ENCODE peak calls at places on chromosome 18, in four cellular contexts. One of them, this sample, is unnamed. For H3K27me3, the result is how much of the 10 kb centered on the place peaks cover.

GRCh38 chr18:55494899-55495298 is 93.1 kb downstream of the TCF4 start:
- DNase-seq in small intestine: no peak
- DNase-seq in right atrium auricular region: no peak
- DNase-seq in dorsolateral prefrontal cortex: no peak
- DNase-seq in this sample: no peak

GRCh38 chr18:36309436-36310391 is 12.2 kb downstream of the FHOD3 start:
- DNase-seq in small intestine: no peak
- DNase-seq in dorsolateral prefrontal cortex: no peak
- DNase-seq in right atrium auricular region: peak
- DNase-seq in this sample: peak

GRCh38 chr18:36295880-36296301 is 1.6 kb upstream of the FHOD3 start:
- DNase-seq in dorsolateral prefrontal cortex: no peak
- DNase-seq in right atrium auricular region: no peak
- DNase-seq in small intestine: no peak
- DNase-seq in this sample: no peak

GRCh38 chr18:54702687-54703086 is 111.6 kb downstream of the DYNAP start:
- DNase-seq in dorsolateral prefrontal cortex: no peak
- DNase-seq in right atrium auricular region: no peak
- DNase-seq in small intestine: no peak
- DNase-seq in this sample: no peak

GRCh38 chr18:54229660-54230059 is 5.2 kb upstream of the MBD2 start:
- DNase-seq in small intestine: no peak
- DNase-seq in dorsolateral prefrontal cortex: no peak
- DNase-seq in right atrium auricular region: no peak
- DNase-seq in this sample: no peak

GRCh38 chr18:74831571-74832250 is 234.0 kb downstream of the ZNF407 start:
- DNase-seq in small intestine: no peak
- DNase-seq in right atrium auricular region: no peak
- DNase-seq in dorsolateral prefrontal cortex: no peak
- DNase-seq in this sample: peak

GRCh38 chr18:33673689-33674088 is 95.7 kb downstream of the ASXL3 start:
- DNase-seq in small intestine: no peak
- DNase-seq in right atrium auricular region: no peak
- DNase-seq in dorsolateral prefrontal cortex: no peak
- DNase-seq in this sample: peak

GRCh38 chr18:741931-742512 is 29.6 kb upstream of the ENOSF1 start:
- DNase-seq in right atrium auricular region: no peak
- DNase-seq in small intestine: peak
- DNase-seq in dorsolateral prefrontal cortex: no peak
- DNase-seq in this sample: peak

GRCh38 chr18:68316636-68317035 is 398.3 kb downstream of the TMX3 start:
- DNase-seq in right atrium auricular region: no peak
- DNase-seq in dorsolateral prefrontal cortex: no peak
- DNase-seq in small intestine: no peak
- DNase-seq in this sample: peak

GRCh38 chr18:26863122-26863879 is 2.2 kb downstream of the AQP4 start:
- DNase-seq in dorsolateral prefrontal cortex: peak
- DNase-seq in small intestine: peak
- DNase-seq in right atrium auricular region: peak
- DNase-seq in this sample: no peak

GRCh38 chr18:74902170-74902465 is 304.4 kb downstream of the ZNF407 start:
- DNase-seq in right atrium auricular region: no peak
- DNase-seq in small intestine: no peak
- DNase-seq in dorsolateral prefrontal cortex: no peak
- DNase-seq in this sample: no peak

GRCh38 chr18:4125246-4125938 is 329.7 kb downstream of the DLGAP1 start:
- DNase-seq in dorsolateral prefrontal cortex: no peak
- DNase-seq in right atrium auricular region: no peak
- DNase-seq in small intestine: no peak
- DNase-seq in this sample: peak

GRCh38 chr18:8262221-8262620 is 347.0 kb upstream of the RAB12 start:
- DNase-seq in small intestine: no peak
- DNase-seq in right atrium auricular region: no peak
- DNase-seq in dorsolateral prefrontal cortex: no peak
- DNase-seq in this sample: no peak

DNA sequence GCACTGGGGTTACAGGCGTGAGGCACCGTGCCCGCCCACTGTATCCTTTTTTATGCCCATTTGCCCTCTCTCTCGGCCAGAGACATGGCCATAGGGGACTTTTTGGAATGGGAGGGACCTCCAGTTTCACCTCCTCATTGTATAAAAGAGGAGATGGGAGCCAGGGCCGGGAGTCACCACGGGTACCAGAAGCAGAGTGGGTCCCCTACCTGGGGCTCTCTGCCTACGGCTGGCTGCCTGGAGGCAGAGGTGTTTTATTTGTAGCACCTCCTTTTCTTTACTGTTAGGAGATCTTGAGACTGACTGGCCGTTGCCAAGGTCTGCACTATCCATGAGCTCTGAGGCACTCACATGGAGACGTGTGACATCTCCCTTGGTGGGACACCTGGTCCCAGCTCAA is 162.8 kb downstream of the LDLRAD4 start:
- DNase-seq in right atrium auricular region: peak
- DNase-seq in small intestine: no peak
- DNase-seq in dorsolateral prefrontal cortex: no peak
- DNase-seq in this sample: no peak
- H3K27ac ChIP-seq in right atrium auricular region: peak
- H3K27ac ChIP-seq in small intestine: peak
- H3K27ac ChIP-seq in dorsolateral prefrontal cortex: peak
- H3K27ac ChIP-seq in this sample: no peak

DNA sequence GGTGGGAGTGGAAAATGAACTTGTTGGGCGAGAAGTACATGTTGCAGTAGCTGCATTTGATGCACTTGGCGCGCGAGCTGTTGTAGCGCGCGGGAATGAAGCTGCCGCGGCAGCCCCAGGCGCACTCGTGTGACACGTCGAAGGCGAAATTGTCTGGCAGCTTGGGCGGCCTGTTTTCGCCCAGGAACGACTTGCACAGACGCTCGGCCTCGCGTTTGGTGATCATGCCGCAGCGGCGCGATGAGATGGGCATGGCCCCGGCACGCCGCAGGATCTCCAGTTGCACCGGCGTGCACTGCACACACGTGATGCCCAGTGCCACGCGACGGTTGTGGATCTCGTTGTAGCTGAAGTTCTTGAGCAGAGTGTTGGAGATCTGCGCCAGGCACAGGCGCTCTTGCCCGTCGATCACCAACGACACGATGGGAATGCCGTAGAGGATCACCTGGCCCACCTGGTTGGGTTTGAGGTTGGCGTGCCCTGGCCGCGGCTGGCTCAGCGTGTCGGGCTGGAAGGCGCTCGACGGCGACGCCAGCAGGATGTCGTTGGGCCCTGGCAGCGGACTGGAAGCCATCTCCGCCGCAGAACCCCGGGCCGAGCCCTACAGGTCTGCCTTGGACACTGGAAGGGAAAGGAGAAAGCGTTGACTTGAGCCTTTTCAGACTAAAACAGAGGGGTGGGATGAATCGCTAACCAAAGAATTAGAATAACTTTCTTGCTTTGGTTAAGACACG is 2.7 kb downstream of the SKOR2 start:
- DNase-seq in dorsolateral prefrontal cortex: no peak
- DNase-seq in small intestine: no peak
- DNase-seq in right atrium auricular region: no peak
- DNase-seq in this sample: no peak
- H3K27me3 ChIP-seq in dorsolateral prefrontal cortex: half or more
- H3K27me3 ChIP-seq in small intestine: under half
- H3K27me3 ChIP-seq in right atrium auricular region: half or more
- H3K27me3 ChIP-seq in this sample: under half

DNA sequence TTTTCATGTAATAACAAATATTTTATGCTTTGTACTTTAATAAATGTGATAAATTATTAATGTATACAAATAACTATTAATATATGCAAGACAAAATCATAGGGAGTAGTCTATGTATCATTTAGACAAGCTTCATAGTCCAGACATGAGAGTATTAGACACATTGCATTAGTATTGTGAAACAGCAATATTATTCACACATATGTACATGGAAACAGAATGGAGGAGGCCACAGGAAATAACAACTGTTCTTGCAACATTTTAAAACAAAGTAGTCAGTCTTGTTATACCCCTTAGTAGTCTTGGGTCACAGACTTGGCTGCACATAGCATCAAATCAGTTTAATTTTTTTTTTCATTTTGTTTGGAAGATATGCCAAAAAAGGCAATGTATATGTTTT is 15.8 kb downstream of the DSC1 start:
- DNase-seq in right atrium auricular region: no peak
- DNase-seq in small intestine: no peak
- DNase-seq in dorsolateral prefrontal cortex: no peak
- DNase-seq in this sample: no peak
- H3K27ac ChIP-seq in right atrium auricular region: no peak
- H3K27ac ChIP-seq in small intestine: no peak
- H3K27ac ChIP-seq in dorsolateral prefrontal cortex: no peak
- H3K27ac ChIP-seq in this sample: no peak

DNA sequence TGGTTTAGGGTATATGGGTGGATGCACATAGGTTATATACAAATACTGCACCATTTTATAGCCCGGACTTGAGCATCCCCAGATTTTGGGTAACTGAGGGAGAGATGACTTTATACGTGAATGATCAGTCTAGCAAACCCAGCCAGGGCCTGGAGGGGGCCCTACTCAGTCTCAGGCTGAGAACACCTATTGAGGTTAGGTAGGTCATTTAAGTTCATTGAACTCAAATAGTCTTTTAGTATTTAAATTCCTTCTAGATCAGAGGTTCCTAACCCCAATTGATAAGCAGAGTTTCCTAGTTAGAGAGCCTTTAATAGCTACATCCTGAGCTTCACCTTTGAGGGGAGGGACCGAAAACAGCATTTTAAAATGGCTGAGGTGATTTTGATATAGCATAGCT is 487.0 kb downstream of the DCC start:
- DNase-seq in small intestine: no peak
- DNase-seq in dorsolateral prefrontal cortex: no peak
- DNase-seq in right atrium auricular region: no peak
- DNase-seq in this sample: no peak
- H3K27me3 ChIP-seq in small intestine: under half
- H3K27me3 ChIP-seq in dorsolateral prefrontal cortex: under half
- H3K27me3 ChIP-seq in right atrium auricular region: under half
- H3K27me3 ChIP-seq in this sample: under half

DNA sequence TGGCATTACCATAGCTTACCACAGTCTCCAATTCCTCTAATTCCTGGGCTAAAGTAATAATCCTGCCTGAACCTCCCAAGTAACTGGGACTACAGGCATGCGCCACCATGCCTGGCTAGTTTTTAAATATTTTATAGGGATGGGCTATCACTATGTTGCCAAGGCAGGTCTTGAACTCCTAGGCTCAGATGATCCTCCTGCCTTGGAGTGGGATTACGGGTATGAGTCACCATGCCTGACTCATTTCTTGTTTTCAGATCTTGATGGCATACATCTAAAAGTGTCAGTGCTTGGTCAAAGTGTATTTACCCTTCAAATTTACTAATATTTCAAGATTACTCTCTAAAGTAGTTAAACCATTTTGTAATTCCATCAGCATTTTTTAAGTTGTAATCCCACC is 9.4 kb upstream of the SOCS6 start:
- DNase-seq in dorsolateral prefrontal cortex: no peak
- DNase-seq in right atrium auricular region: no peak
- DNase-seq in small intestine: no peak
- DNase-seq in this sample: no peak
- H3K27ac ChIP-seq in dorsolateral prefrontal cortex: no peak
- H3K27ac ChIP-seq in right atrium auricular region: no peak
- H3K27ac ChIP-seq in small intestine: no peak
- H3K27ac ChIP-seq in this sample: no peak

DNA sequence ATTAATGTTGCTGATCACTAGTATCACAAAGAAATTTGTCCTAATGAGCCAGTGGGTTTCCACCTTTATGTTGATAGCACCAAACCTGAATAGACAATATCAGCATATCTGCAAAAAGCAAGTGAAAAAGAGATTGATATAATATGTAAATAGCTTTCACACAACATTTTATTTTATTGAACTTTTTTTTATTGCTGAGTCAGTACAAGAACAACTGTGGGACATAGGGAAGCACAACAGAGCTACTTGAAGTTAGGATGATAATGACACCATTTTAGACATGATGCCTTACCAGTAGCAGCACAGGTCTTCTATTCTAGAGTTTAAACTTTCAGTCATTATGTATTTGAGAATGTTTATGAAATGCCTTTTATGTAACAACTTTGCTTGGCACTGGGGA is 554.1 kb upstream of the SETBP1 start:
- DNase-seq in dorsolateral prefrontal cortex: no peak
- DNase-seq in right atrium auricular region: no peak
- DNase-seq in small intestine: no peak
- DNase-seq in this sample: no peak
- H3K27me3 ChIP-seq in dorsolateral prefrontal cortex: under half
- H3K27me3 ChIP-seq in right atrium auricular region: under half
- H3K27me3 ChIP-seq in small intestine: under half
- H3K27me3 ChIP-seq in this sample: under half

GRCh38 chr18:77022116-77022515 is 110.5 kb downstream of the MBP start:
- DNase-seq in right atrium auricular region: no peak
- DNase-seq in dorsolateral prefrontal cortex: no peak
- DNase-seq in small intestine: no peak
- DNase-seq in this sample: no peak
- H3K27ac ChIP-seq in right atrium auricular region: no peak
- H3K27ac ChIP-seq in dorsolateral prefrontal cortex: peak
- H3K27ac ChIP-seq in small intestine: no peak
- H3K27ac ChIP-seq in this sample: no peak

DNA sequence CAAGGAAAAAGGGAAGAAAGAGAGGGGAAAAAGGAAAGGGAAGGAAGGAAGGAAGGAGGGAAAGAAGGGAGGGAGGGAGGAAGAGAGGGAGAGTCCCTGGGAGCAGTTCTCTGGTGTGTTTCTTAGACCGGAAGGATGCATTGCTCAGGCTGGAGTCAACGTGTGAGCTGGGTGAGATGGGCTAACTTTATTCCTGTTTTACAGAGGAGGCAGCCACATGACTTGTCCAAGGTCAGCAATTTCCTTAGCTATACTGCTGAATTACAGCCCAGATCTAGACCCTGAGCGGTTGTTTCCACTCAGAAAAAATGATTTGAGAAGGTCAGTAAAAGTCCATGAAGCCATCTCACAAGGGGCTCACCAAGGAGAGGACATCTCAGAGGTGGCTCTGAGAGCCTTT is 86.6 kb upstream of the APCDD1 start:
- DNase-seq in small intestine: no peak
- DNase-seq in right atrium auricular region: no peak
- DNase-seq in dorsolateral prefrontal cortex: no peak
- DNase-seq in this sample: no peak
- H3K27me3 ChIP-seq in small intestine: under half
- H3K27me3 ChIP-seq in right atrium auricular region: under half
- H3K27me3 ChIP-seq in dorsolateral prefrontal cortex: under half
- H3K27me3 ChIP-seq in this sample: under half

GRCh38 chr18:23092121-23092520 is 43.2 kb upstream of the CABLES1 start:
- DNase-seq in dorsolateral prefrontal cortex: no peak
- DNase-seq in small intestine: no peak
- DNase-seq in right atrium auricular region: no peak
- DNase-seq in this sample: no peak
- H3K27ac ChIP-seq in dorsolateral prefrontal cortex: no peak
- H3K27ac ChIP-seq in small intestine: no peak
- H3K27ac ChIP-seq in right atrium auricular region: no peak
- H3K27ac ChIP-seq in this sample: no peak

This sample was measured in SJCRH30.